ENCODE peak calls at places on chromosome 18, in four cellular contexts. L is HCT116, M is K562, Q is HepG2. W is an unnamed sample.

GRCh38 chr18:36634573-36635216 is 194.1 kb downstream of the TPGS2 start:
- DNase-seq in L (no peak), M (no peak), Q (no peak), W (no peak)

GRCh38 chr18:56021136-56021813 is 433.3 kb upstream of the TCF4 start:
- DNase-seq in L (no peak), M (no peak), Q (no peak), W (no peak)

GRCh38 chr18:57461652-57462269 is 26.6 kb downstream of the ONECUT2 start:
- DNase-seq in L (no peak), M (no peak), Q (no peak), W (peak)

GRCh38 chr18:50855976-50856772 is 22.7 kb upstream of the ME2 start:
- DNase-seq in L (no peak), M (no peak), Q (no peak), W (no peak)

GRCh38 chr18:477565-477964 is 22.9 kb downstream of the COLEC12 start:
- DNase-seq in L (peak), M (peak), Q (peak), W (peak)

GRCh38 chr18:50094221-50094773 is 100.7 kb downstream of the MYO5B start:
- DNase-seq in L (no peak), M (no peak), Q (no peak), W (no peak)

GRCh38 chr18:54776282-54776977 is 51.8 kb upstream of the RAB27B start:
- DNase-seq in L (peak), M (peak), Q (peak), W (no peak)

GRCh38 chr18:63319383-63320040 is at the start of gene BCL2:
- DNase-seq in L (no peak), M (peak), Q (no peak), W (peak)

GRCh38 chr18:76447268-76447890 is 47.7 kb downstream of the ZNF516 start:
- DNase-seq in L (no peak), M (no peak), Q (no peak), W (no peak)

GRCh38 chr18:55587341-55588000 is 521 bp downstream of the TCF4 start:
- DNase-seq in L (no peak), M (peak), Q (no peak), W (no peak)

GRCh38 chr18:31680836-31681568 is 3.4 kb downstream of the B4GALT6 start:
- DNase-seq in L (no peak), M (peak), Q (no peak), W (peak)

GRCh38 chr18:25360301-25360899 is 8.4 kb upstream of the ZNF521 start:
- DNase-seq in L (no peak), M (no peak), Q (no peak), W (no peak)

GRCh38 chr18:49619792-49620191 is 57.9 kb downstream of the LIPG start:
- DNase-seq in L (no peak), M (no peak), Q (no peak), W (no peak)

GRCh38 chr18:31970617-31971016 is 27.7 kb upstream of the TRAPPC8 start:
- DNase-seq in L (no peak), M (no peak), Q (no peak), W (no peak)

GRCh38 chr18:7370812-7371211 is 139.9 kb downstream of the LRRC30 start:
- DNase-seq in L (no peak), M (no peak), Q (no peak), W (no peak)

GRCh38 chr18:62399781-62400308 is 74.7 kb downstream of the TNFRSF11A start:
- DNase-seq in L (no peak), M (no peak), Q (peak), W (peak)

GRCh38 chr18:62187543-62188378 is 706 bp downstream of the RELCH start:
- DNase-seq in L (no peak), M (peak), Q (peak), W (peak)

GRCh38 chr18:63881851-63882250 is 5.7 kb upstream of the SERPINB2 start:
- DNase-seq in L (no peak), M (no peak), Q (no peak), W (no peak)

GRCh38 chr18:34322365-34323289 is 97.9 kb upstream of the NOL4 start:
- DNase-seq in L (peak), M (peak), Q (peak), W (peak)

GRCh38 chr18:32552421-32553030 is 81.8 kb upstream of the GAREM1 start:
- DNase-seq in L (peak), M (peak), Q (peak), W (peak)

GRCh38 chr18:57542126-57542525 is 44.4 kb downstream of the FECH start:
- DNase-seq in L (no peak), M (no peak), Q (no peak), W (no peak)

GRCh38 chr18:55265916-55266488 is 306.7 kb upstream of the CCDC68 start:
- DNase-seq in L (no peak), M (no peak), Q (no peak), W (no peak)

GRCh38 chr18:3689091-3689490 is 239.1 kb downstream of the TGIF1 start:
- DNase-seq in L (no peak), M (no peak), Q (no peak), W (no peak)

GRCh38 chr18:57429607-57430165 is 5.5 kb upstream of the ONECUT2 start:
- DNase-seq in L (no peak), M (no peak), Q (no peak), W (no peak)

GRCh38 chr18:59663096-59663495 is 34.1 kb downstream of the CCBE1 start:
- DNase-seq in L (no peak), M (no peak), Q (no peak), W (no peak)

GRCh38 chr18:29501952-29502351 is 1325.0 kb upstream of the CDH2 start:
- DNase-seq in L (no peak), M (no peak), Q (no peak), W (no peak)

GRCh38 chr18:8776013-8776515 is 70.7 kb downstream of the MTCL1 start:
- DNase-seq in L (no peak), M (no peak), Q (no peak), W (no peak)

GRCh38 chr18:58392336-58393000 is 236.4 kb downstream of the ALPK2 start:
- DNase-seq in L (no peak), M (no peak), Q (no peak), W (no peak)

DNA sequence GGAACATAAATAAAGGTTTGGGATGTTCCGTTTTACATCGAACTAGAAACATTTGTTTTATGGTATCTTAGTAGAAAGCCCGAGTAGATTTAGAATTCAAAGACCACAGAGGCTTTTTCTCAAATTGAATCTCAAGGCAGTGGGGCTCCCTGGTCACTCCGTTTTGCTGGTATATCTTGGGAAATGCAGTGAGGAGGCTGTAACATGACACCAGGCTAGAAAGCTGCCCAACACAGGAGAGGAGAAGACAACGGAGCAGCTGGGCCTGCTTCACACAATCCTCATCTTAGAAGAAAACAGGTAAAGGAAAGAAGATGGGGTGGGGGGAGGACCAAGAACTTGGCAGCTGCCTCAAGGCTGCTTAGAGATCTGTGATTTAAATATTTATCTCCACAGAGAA is 38.3 kb upstream of the EPB41L3 start:
- DNase-seq in L (no peak), M (no peak), Q (no peak), W (no peak)
- TF ChIP-seq JUND in L (no peak), M (no peak), Q (no peak), W (no peak)

GRCh38 chr18:23862071-23862470 is 152.5 kb upstream of the TTC39C start:
- DNase-seq in L (no peak), M (no peak), Q (no peak), W (no peak)
- TF ChIP-seq JUND in L (no peak), M (no peak), Q (no peak), W (no peak)

DNA sequence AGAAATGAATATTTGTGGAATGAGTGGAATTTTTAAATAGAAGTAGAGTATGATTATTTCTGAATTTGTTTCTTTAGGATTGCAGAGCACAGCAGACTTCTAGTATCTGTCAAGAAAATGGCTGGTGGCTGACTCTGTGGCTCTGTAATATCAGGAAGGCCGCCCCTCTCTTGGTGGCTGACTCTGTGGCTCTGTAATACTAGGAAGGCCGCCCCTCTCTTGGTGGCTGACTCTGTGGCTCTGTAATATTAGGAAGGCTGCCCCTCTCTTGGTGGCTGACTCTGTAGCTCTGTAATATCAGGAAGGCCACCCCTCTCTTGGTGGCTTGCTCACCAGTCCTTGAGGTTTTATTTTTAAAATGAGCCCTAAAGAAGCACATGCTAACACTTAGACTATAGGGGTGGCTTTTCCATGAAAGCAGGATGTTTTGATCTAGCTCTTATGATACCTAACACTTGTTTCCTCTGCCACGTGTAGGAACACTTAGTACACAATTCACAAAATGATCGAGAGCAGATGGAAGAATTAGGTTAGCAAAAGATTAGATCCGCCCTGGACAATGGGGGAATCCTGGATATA is 85.1 kb upstream of the TTC39C start:
- DNase-seq in L (no peak), M (no peak), Q (no peak), W (no peak)
- TF ChIP-seq JUND in L (no peak), M (no peak), Q (no peak), W (no peak)

DNA sequence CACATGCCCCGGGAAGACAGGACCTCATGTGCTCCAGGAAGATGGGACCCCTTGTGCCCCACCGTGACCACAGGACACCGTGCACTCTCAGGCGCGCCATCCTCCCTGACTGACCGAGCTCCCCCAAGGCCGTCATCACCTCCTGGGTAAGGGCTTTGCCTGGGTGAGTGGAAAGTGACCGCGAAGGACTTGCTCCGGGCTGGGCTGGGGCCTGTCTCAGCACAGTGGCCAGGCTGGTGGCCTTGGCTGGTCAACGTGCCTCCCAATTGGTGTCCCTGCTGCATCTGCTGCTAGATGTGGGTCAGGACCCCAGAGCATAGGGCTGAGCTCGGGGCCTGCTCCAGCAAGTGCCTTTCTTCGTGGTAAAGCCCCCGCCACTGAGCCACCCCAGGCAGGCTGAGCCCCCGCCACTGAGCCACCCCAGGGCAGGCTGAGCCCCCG is 69.7 kb upstream of the CTDP1 start:
- DNase-seq in L (no peak), M (no peak), Q (no peak), W (no peak)
- TF ChIP-seq JUND in L (no peak), M (no peak), Q (no peak), W (no peak)

W was measured in T47D.